ENCODE peak calls at places on chromosomes 1 and 21, in six cellular contexts. C is stomach, W is heart right ventricle, G is psoas muscle, U is cardiac muscle cell, M is mammary epithelial cell. I is an unnamed sample.

GRCh38 chr1:86516366-86516765 is 30.5 kb upstream of the CLCA4 start:
- DNase-seq in M (no peak), U (peak), W (no peak), C (no peak), G (no peak), I (no peak)

GRCh38 chr1:56758135-56758534 is 61.1 kb downstream of the FYB2 start:
- DNase-seq in C (peak), U (no peak), G (peak), W (peak), M (peak), I (no peak)

GRCh38 chr1:89277725-89278124 is 5.1 kb upstream of the GBP5 start:
- DNase-seq in G (no peak), U (no peak), M (no peak), C (no peak), W (no peak), I (no peak)

GRCh38 chr1:2368053-2368744 is 23.2 kb downstream of the MORN1 start:
- DNase-seq in U (no peak), C (no peak), G (no peak), W (no peak), M (no peak), I (no peak)

GRCh38 chr1:152035406-152036315 is 1.1 kb downstream of the S100A11 start:
- DNase-seq in G (no peak), C (no peak), W (no peak), M (no peak), U (peak), I (no peak)

GRCh38 chr1:116376734-116377096 is 3.7 kb downstream of the ATP1A1 start:
- DNase-seq in C (no peak), U (peak), W (no peak), M (no peak), G (no peak), I (no peak)

GRCh38 chr1:30738040-30738441 is 14.7 kb upstream of the MATN1 start:
- DNase-seq in M (no peak), U (no peak), G (no peak), W (no peak), C (no peak), I (no peak)

GRCh38 chr1:2874207-2875165 is 73.0 kb upstream of the TTC34 start:
- DNase-seq in G (no peak), U (no peak), W (no peak), M (no peak), C (no peak), I (no peak)

GRCh38 chr1:43834280-43835140 is 99.1 kb upstream of the ARTN start:
- DNase-seq in G (peak), U (peak), W (no peak), M (peak), C (no peak), I (no peak)

GRCh38 chr1:38297246-38297645 is 250.7 kb upstream of the POU3F1 start:
- DNase-seq in M (no peak), W (no peak), G (no peak), U (no peak), C (no peak), I (no peak)

GRCh38 chr1:85374160-85374559 is 90.8 kb downstream of the DDAH1 start:
- DNase-seq in C (no peak), G (no peak), W (no peak), M (peak), U (peak), I (no peak)

GRCh38 chr1:91165033-91165654 is 143.3 kb upstream of the ZNF644 start:
- DNase-seq in G (peak), U (peak), W (peak), M (peak), C (peak), I (peak)

GRCh38 chr1:116379674-116380498 is 6.8 kb downstream of the ATP1A1 start:
- DNase-seq in U (no peak), C (no peak), M (no peak), G (no peak), W (no peak), I (no peak)

GRCh38 chr21:37917612-37918011 is 1.4 kb upstream of the KCNJ6 start:
- DNase-seq in C (no peak), W (no peak), M (peak), G (no peak), U (peak), I (no peak)

GRCh38 chr1:154546264-154547043 is 12.0 kb downstream of the UBE2Q1 start:
- DNase-seq in W (peak), G (peak), U (peak), C (peak), M (peak), I (peak)

GRCh38 chr1:156600733-156601121 is 552 bp downstream of the GPATCH4 start:
- DNase-seq in W (no peak), M (no peak), U (peak), G (no peak), C (no peak), I (no peak)

GRCh38 chr1:94672934-94673333 is 131.4 kb upstream of the F3 start:
- DNase-seq in G (no peak), C (no peak), M (no peak), W (no peak), U (no peak), I (no peak)

GRCh38 chr21:45325206-45326168 is 37.8 kb upstream of the POFUT2 start:
- DNase-seq in U (no peak), M (no peak), W (no peak), C (no peak), G (no peak), I (no peak)

GRCh38 chr1:6328696-6329095 is 64.9 kb downstream of the ACOT7 start:
- DNase-seq in M (no peak), U (no peak), W (no peak), G (no peak), C (no peak), I (no peak)

GRCh38 chr1:19210772-19211549 is 895 bp upstream of the UBR4 start:
- DNase-seq in G (no peak), W (no peak), C (no peak), M (peak), U (peak), I (no peak)

GRCh38 chr1:226625832-226626576 is 77.4 kb downstream of the STUM start:
- DNase-seq in C (no peak), G (no peak), M (no peak), W (no peak), U (no peak), I (no peak)

GRCh38 chr1:119276558-119276957 is 92.0 kb upstream of the HAO2 start:
- DNase-seq in C (no peak), W (no peak), M (peak), G (no peak), U (no peak), I (no peak)

GRCh38 chr21:34351786-34352241 is 12.0 kb upstream of the KCNE2 start:
- DNase-seq in C (peak), G (no peak), U (peak), M (no peak), W (peak), I (peak)

GRCh38 chr1:99139876-99140275 is 124.4 kb upstream of the PLPPR4 start:
- DNase-seq in G (no peak), U (no peak), M (no peak), C (no peak), W (no peak), I (no peak)

GRCh38 chr21:42923553-42924432 is 1.6 kb downstream of the ERVH48-1 start:
- DNase-seq in G (peak), C (peak), M (peak), U (peak), W (peak), I (peak)

GRCh38 chr1:60874703-60875102 is 207.7 kb upstream of the NFIA start:
- DNase-seq in M (peak), G (no peak), C (no peak), U (peak), W (no peak), I (no peak)

GRCh38 chr1:24151175-24151533 is 8.2 kb upstream of the IL22RA1 start:
- DNase-seq in M (peak), G (no peak), W (no peak), C (peak), U (no peak), I (no peak)

GRCh38 chr1:24152631-24153494 is 9.9 kb upstream of the IL22RA1 start:
- DNase-seq in M (no peak), U (no peak), W (no peak), G (no peak), C (no peak), I (no peak)

GRCh38 chr1:24149854-24150227 is 6.9 kb upstream of the IL22RA1 start:
- DNase-seq in G (no peak), U (peak), W (no peak), C (peak), M (peak), I (no peak)

GRCh38 chr1:24147194-24147593 is 4.3 kb upstream of the IL22RA1 start:
- DNase-seq in G (no peak), U (no peak), W (no peak), M (no peak), C (no peak), I (no peak)

DNA sequence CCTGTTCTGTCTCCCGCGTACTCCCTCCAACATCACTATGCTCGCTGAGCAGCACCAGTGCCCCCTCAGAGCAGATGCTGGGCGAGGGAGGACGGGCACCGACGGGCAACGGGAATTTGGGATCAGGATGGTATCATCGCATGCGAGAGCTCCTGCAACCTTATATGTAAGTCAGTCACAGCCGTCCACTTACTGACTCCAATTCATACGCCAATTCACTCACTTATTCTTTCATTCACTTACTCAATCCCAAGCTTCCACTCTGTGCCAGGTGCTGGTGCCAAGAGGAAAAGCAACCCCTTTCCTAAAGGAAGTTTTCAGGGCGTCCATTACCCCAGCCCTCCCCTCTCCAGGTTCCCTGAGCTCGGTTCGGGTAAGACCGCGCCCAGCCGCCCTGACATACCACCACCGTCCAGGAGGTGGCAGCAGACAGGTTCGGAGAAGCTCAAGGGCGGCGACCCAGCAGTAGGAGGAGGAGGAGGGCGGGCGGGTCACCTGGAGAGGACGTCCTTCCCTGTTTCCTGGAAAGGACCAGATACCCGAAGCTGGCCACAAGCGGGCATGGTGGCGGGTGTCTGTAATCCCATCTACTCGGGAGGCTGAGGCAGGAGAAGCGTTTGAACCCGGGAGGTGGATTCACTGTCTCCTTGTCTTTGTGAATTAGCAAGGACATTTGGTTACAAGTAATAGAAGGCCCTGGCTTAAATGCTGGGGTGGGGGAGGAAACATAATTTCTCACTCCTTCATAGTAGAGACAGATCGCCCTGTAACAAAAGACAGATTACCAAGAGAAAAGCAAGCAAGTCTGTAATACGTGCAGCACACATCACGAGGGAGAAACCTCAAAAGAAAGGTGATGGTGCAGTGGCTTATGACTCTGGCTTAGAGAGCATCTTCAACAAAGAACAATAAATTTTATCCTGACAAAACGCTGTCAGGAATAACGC is 7.6 kb upstream of the IL22RA1 start:
- DNase-seq in M (peak), C (peak), U (peak), W (peak), G (peak), I (peak)
- H3K27ac ChIP-seq in M (peak), C (peak), U (peak), W (no peak), G (no peak), I (peak)

DNA sequence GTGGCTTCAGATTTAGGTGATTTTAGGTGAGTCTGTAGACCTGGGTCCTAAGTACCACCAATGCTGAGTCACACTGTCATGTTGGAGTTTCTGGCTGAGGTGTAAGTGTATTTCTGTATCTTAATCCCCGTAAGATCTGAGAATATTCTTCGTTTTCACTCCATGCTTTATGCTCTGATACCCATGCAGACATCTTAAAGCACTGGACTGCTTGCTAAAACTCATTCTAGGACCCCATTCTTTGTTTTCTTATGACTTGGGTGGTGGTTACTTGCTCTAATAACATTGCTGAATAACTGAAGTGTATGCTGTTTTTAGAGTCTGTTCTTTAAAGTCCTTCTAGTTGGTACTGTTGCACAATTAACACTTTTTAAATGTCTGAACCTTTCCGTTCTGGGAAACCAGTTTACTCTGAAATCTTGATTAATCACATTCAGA is 36.6 kb downstream of the CDC42 start:
- DNase-seq in M (no peak), G (no peak), W (no peak), C (no peak), U (no peak), I (no peak)
- H3K27ac ChIP-seq in M (no peak), G (peak), W (no peak), C (peak), U (peak), I (no peak)

DNA sequence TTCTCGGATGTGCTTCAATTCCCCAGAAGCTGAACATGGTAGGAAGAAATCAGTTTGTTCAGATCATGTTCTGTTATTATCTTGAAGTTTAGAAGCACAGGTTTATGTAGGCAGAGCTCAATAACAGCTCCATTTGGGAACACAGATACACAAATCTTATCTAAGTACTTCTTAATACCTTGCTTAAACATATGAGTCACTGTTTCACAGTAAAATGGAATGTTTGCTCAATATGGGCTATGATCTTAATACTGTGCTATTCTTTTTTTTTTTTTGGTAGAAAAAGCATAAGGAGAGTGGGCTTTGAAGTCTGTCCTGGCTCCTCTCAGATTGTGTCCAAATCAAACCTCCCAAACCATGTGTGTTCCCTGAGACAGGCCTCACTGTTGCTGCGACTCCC is 13.4 kb downstream of the PROK1 start:
- DNase-seq in G (no peak), C (no peak), U (peak), W (no peak), M (peak), I (no peak)
- H3K27ac ChIP-seq in G (no peak), C (peak), U (no peak), W (no peak), M (no peak), I (no peak)

GRCh38 chr1:32893198-32894018 is 7.1 kb downstream of the HPCA start:
- DNase-seq in C (peak), G (peak), W (no peak), M (no peak), U (peak), I (peak)
- H3K27ac ChIP-seq in C (no peak), G (no peak), W (no peak), M (no peak), U (no peak), I (peak)

DNA sequence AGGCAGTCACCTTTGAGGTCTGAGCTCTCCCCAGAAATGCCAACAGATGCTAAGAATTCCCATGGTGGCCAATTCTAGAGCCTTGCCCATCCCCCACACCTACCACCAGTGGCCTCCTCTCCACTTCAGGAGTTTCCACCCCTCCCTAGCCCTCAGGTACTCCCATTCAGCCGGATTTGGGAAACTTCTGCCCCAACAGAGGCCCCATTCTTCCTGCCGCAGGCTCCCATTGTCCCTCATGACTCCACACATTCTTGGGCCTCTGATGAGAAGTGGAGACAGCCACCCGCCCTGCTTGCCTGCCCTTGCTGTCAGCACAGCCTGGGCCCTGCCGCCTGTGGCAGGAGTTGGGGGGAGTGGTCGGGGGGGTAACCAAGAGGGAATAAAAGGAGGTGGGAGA is 4.6 kb downstream of the BLACAT1 start:
- DNase-seq in G (no peak), C (no peak), U (no peak), M (peak), W (no peak), I (no peak)
- H3K27ac ChIP-seq in G (no peak), C (no peak), U (no peak), M (peak), W (no peak), I (no peak)

GRCh38 chr1:55222152-55222551 is 7.0 kb upstream of the USP24 start:
- DNase-seq in C (no peak), M (no peak), G (no peak), U (no peak), W (no peak), I (no peak)

GRCh38 chr1:55225228-55225627 is 10.1 kb upstream of the USP24 start:
- DNase-seq in G (no peak), W (no peak), U (no peak), M (no peak), C (no peak), I (no peak)

GRCh38 chr1:55230654-55231053 is 15.5 kb upstream of the USP24 start:
- DNase-seq in M (no peak), W (no peak), U (no peak), C (no peak), G (no peak), I (no peak)

DNA sequence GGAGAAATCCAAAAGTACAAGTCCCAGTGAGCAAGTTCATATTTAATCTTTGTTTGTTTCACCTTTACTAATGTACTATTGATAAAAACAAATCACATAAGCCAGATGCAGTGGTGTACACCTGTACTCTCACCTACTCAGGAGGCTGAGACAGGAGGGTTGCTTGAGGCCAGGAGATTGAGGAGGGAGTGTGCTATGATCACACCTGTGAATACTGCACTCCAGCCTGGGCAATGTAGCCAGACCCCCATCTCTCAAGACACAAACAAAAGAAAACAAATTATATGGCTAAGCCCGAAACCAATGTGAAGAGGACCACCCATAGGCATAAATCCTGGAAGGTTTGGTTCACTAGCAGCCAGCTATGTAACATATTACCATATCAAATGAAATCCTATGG is 9.6 kb upstream of the USP24 start:
- DNase-seq in C (no peak), U (no peak), M (no peak), G (no peak), W (no peak), I (no peak)
- H3K27ac ChIP-seq in C (no peak), U (no peak), M (no peak), G (no peak), W (no peak), I (no peak)

GRCh38 chr1:150152182-150152536 is 2.4 kb downstream of the PLEKHO1 start:
- DNase-seq in G (no peak), W (no peak), U (no peak), M (no peak), C (no peak), I (no peak)
- H3K27ac ChIP-seq in G (peak), W (peak), U (peak), M (no peak), C (peak), I (peak)

GRCh38 chr1:27216466-27216865 is 18.0 kb upstream of the WDTC1 start:
- DNase-seq in W (no peak), M (no peak), C (no peak), G (no peak), U (no peak), I (no peak)
- H3K27ac ChIP-seq in W (no peak), M (no peak), C (no peak), G (no peak), U (no peak), I (no peak)

GRCh38 chr1:42817440-42817767 is 207 bp upstream of the SVBP start:
- DNase-seq in G (no peak), M (no peak), W (no peak), C (no peak), U (no peak), I (no peak)
- H3K27ac ChIP-seq in G (peak), M (no peak), W (peak), C (peak), U (peak), I (no peak)